ENCODE peak calls at places on chromosomes 1 and 21, in five cellular contexts. One of them, this sample, is unnamed.

GRCh38 chr1:116686175-116686574 is 18.6 kb upstream of the IGSF3 start:
- DNase-seq in fibroblast of lung: no peak
- DNase-seq in T-helper 1 cell: no peak
- DNase-seq in activated T-cell treated with anti-CD3 and anti-CD28 coated beads for 24 hours: no peak
- DNase-seq in germinal center: no peak
- DNase-seq in this sample: no peak

GRCh38 chr1:225766967-225767413 is 10.6 kb upstream of the SRP9 start:
- DNase-seq in germinal center: no peak
- DNase-seq in activated T-cell treated with anti-CD3 and anti-CD28 coated beads for 24 hours: no peak
- DNase-seq in T-helper 1 cell: no peak
- DNase-seq in fibroblast of lung: peak; percentile 97
- DNase-seq in this sample: no peak

GRCh38 chr1:47405697-47406096 is 10.4 kb upstream of the FOXE3 start:
- DNase-seq in germinal center: no peak
- DNase-seq in activated T-cell treated with anti-CD3 and anti-CD28 coated beads for 24 hours: no peak
- DNase-seq in fibroblast of lung: no peak
- DNase-seq in T-helper 1 cell: no peak
- DNase-seq in this sample: no peak

GRCh38 chr1:173411835-173412742 is 65.0 kb upstream of the PRDX6 start:
- DNase-seq in activated T-cell treated with anti-CD3 and anti-CD28 coated beads for 24 hours: no peak
- DNase-seq in T-helper 1 cell: no peak
- DNase-seq in fibroblast of lung: peak; percentile 85
- DNase-seq in germinal center: no peak
- DNase-seq in this sample: no peak

GRCh38 chr1:59485949-59486348 is 189.1 kb downstream of the FGGY start:
- DNase-seq in activated T-cell treated with anti-CD3 and anti-CD28 coated beads for 24 hours: no peak
- DNase-seq in germinal center: no peak
- DNase-seq in fibroblast of lung: no peak
- DNase-seq in T-helper 1 cell: no peak
- DNase-seq in this sample: no peak

GRCh38 chr1:33286451-33287185 is 30.3 kb downstream of the ZNF362 start:
- DNase-seq in fibroblast of lung: no peak
- DNase-seq in activated T-cell treated with anti-CD3 and anti-CD28 coated beads for 24 hours: no peak
- DNase-seq in germinal center: no peak
- DNase-seq in T-helper 1 cell: no peak
- DNase-seq in this sample: no peak

GRCh38 chr1:35642472-35642955 is 1.2 kb upstream of the PSMB2 start:
- DNase-seq in T-helper 1 cell: no peak
- DNase-seq in germinal center: no peak
- DNase-seq in fibroblast of lung: no peak
- DNase-seq in activated T-cell treated with anti-CD3 and anti-CD28 coated beads for 24 hours: no peak
- DNase-seq in this sample: no peak

GRCh38 chr1:41323243-41323642 is 38.0 kb upstream of the FOXO6 start:
- DNase-seq in germinal center: no peak
- DNase-seq in activated T-cell treated with anti-CD3 and anti-CD28 coated beads for 24 hours: no peak
- DNase-seq in T-helper 1 cell: no peak
- DNase-seq in fibroblast of lung: no peak
- DNase-seq in this sample: no peak

GRCh38 chr1:226526801-226527595 is 21.6 kb upstream of the STUM start:
- DNase-seq in activated T-cell treated with anti-CD3 and anti-CD28 coated beads for 24 hours: no peak
- DNase-seq in T-helper 1 cell: no peak
- DNase-seq in germinal center: no peak
- DNase-seq in fibroblast of lung: peak; percentile 21
- DNase-seq in this sample: no peak

GRCh38 chr1:111242805-111243523 is 15.5 kb downstream of the CHI3L2 start:
- DNase-seq in fibroblast of lung: no peak
- DNase-seq in germinal center: no peak
- DNase-seq in activated T-cell treated with anti-CD3 and anti-CD28 coated beads for 24 hours: no peak
- DNase-seq in T-helper 1 cell: no peak
- DNase-seq in this sample: no peak

GRCh38 chr1:206954616-206955342 is 8.5 kb upstream of the PIGR start:
- DNase-seq in T-helper 1 cell: no peak
- DNase-seq in activated T-cell treated with anti-CD3 and anti-CD28 coated beads for 24 hours: no peak
- DNase-seq in germinal center: no peak
- DNase-seq in fibroblast of lung: no peak
- DNase-seq in this sample: no peak

GRCh38 chr1:230643887-230644286 is 1.6 kb downstream of the COG2 start:
- DNase-seq in activated T-cell treated with anti-CD3 and anti-CD28 coated beads for 24 hours: no peak
- DNase-seq in fibroblast of lung: no peak
- DNase-seq in germinal center: no peak
- DNase-seq in T-helper 1 cell: no peak
- DNase-seq in this sample: no peak

GRCh38 chr21:41941941-41942340 is 11.9 kb downstream of the C2CD2 start:
- DNase-seq in activated T-cell treated with anti-CD3 and anti-CD28 coated beads for 24 hours: no peak
- DNase-seq in germinal center: no peak
- DNase-seq in T-helper 1 cell: no peak
- DNase-seq in fibroblast of lung: no peak
- DNase-seq in this sample: no peak

GRCh38 chr1:235011064-235011598 is 117.5 kb downstream of the TOMM20 start:
- DNase-seq in fibroblast of lung: no peak
- DNase-seq in activated T-cell treated with anti-CD3 and anti-CD28 coated beads for 24 hours: peak; percentile 49
- DNase-seq in germinal center: peak; percentile 53
- DNase-seq in T-helper 1 cell: peak; percentile 43
- DNase-seq in this sample: no peak

GRCh38 chr1:151774540-151774939 is 11.2 kb upstream of the MRPL9 start:
- DNase-seq in activated T-cell treated with anti-CD3 and anti-CD28 coated beads for 24 hours: no peak
- DNase-seq in fibroblast of lung: no peak
- DNase-seq in germinal center: no peak
- DNase-seq in T-helper 1 cell: no peak
- DNase-seq in this sample: no peak

GRCh38 chr1:229557913-229558414 is 543 bp downstream of the ABCB10 start:
- DNase-seq in T-helper 1 cell: peak; percentile 16
- DNase-seq in germinal center: peak; percentile 68
- DNase-seq in activated T-cell treated with anti-CD3 and anti-CD28 coated beads for 24 hours: peak; percentile 22
- DNase-seq in fibroblast of lung: peak; percentile 20
- DNase-seq in this sample: peak; percentile 60

GRCh38 chr1:166843769-166844596 is 4.7 kb downstream of the POGK start:
- DNase-seq in germinal center: no peak
- DNase-seq in T-helper 1 cell: no peak
- DNase-seq in activated T-cell treated with anti-CD3 and anti-CD28 coated beads for 24 hours: no peak
- DNase-seq in fibroblast of lung: no peak
- DNase-seq in this sample: peak; percentile 51

GRCh38 chr1:235423214-235423652 is 56.0 kb downstream of the TBCE start:
- DNase-seq in germinal center: no peak
- DNase-seq in activated T-cell treated with anti-CD3 and anti-CD28 coated beads for 24 hours: peak; percentile 16
- DNase-seq in T-helper 1 cell: peak; percentile 2
- DNase-seq in fibroblast of lung: no peak
- DNase-seq in this sample: no peak

GRCh38 chr1:15870421-15870820 is 22.9 kb downstream of the SPEN start:
- DNase-seq in fibroblast of lung: no peak
- DNase-seq in activated T-cell treated with anti-CD3 and anti-CD28 coated beads for 24 hours: no peak
- DNase-seq in germinal center: no peak
- DNase-seq in T-helper 1 cell: no peak
- DNase-seq in this sample: no peak

GRCh38 chr1:16076871-16077250 is 3.4 kb upstream of the FAM131C start:
- DNase-seq in activated T-cell treated with anti-CD3 and anti-CD28 coated beads for 24 hours: no peak
- DNase-seq in fibroblast of lung: peak; percentile 38
- DNase-seq in germinal center: no peak
- DNase-seq in T-helper 1 cell: no peak
- DNase-seq in this sample: no peak

GRCh38 chr1:202968895-202969295 is 1.8 kb upstream of the CYB5R1 start:
- DNase-seq in T-helper 1 cell: no peak
- DNase-seq in fibroblast of lung: peak; percentile 57
- DNase-seq in activated T-cell treated with anti-CD3 and anti-CD28 coated beads for 24 hours: no peak
- DNase-seq in germinal center: peak; percentile 79
- DNase-seq in this sample: peak; percentile 58

GRCh38 chr21:20451051-20451450 is 547.2 kb upstream of the NCAM2 start:
- DNase-seq in T-helper 1 cell: no peak
- DNase-seq in activated T-cell treated with anti-CD3 and anti-CD28 coated beads for 24 hours: no peak
- DNase-seq in fibroblast of lung: no peak
- DNase-seq in germinal center: no peak
- DNase-seq in this sample: no peak